ENCODE peak calls at places on chromosomes 16 and 17, in five cellular contexts. E is NCI-H1092 treated with DMSO at 0.1 percent for 48 hours, R is hippocampal formation, K is stromal cell of bone marrow, Z is NCI-H1436. G is an unnamed sample.

GRCh38 chr16:80341242-80341641 is 199.6 kb upstream of the DYNLRB2 start:
- DNase-seq in Z (no peak), K (no peak), E (no peak), R (no peak), G (no peak)

GRCh38 chr17:16434662-16435061 is 19.3 kb downstream of the TRPV2 start:
- DNase-seq in Z (no peak), K (no peak), E (no peak), R (no peak), G (no peak)

GRCh38 chr16:1214693-1215092 is 10.4 kb downstream of the TPSG1 start:
- DNase-seq in Z (no peak), E (no peak), R (no peak), K (no peak), G (no peak)

GRCh38 chr16:1057252-1057932 is 15.2 kb upstream of the SSTR5 start:
- DNase-seq in K (no peak), R (no peak), Z (no peak), E (no peak), G (peak; percentile 36)

GRCh38 chr17:66944365-66945203 is 19.9 kb upstream of the CACNG4 start:
- DNase-seq in Z (no peak), E (no peak), K (peak; percentile 1), R (no peak), G (no peak)

GRCh38 chr17:17377568-17377967 is 74.4 kb downstream of the NT5M start:
- DNase-seq in R (peak; percentile 57), Z (no peak), E (no peak), K (no peak), G (no peak)

GRCh38 chr17:78562734-78563133 is 14.5 kb downstream of the DNAH17 start:
- DNase-seq in K (no peak), E (no peak), R (no peak), Z (no peak), G (no peak)

GRCh38 chr16:78455861-78456260 is 356.4 kb downstream of the WWOX start:
- DNase-seq in E (no peak), R (no peak), Z (no peak), K (no peak), G (no peak)

GRCh38 chr17:35257080-35257701 is 14.3 kb downstream of the SLFN5 start:
- DNase-seq in K (peak; percentile 14), Z (peak; percentile 20), R (no peak), E (peak; percentile 38), G (no peak)

GRCh38 chr17:76585048-76585648 is 512 bp downstream of the ST6GALNAC2 start:
- DNase-seq in E (no peak), K (no peak), R (no peak), Z (no peak), G (no peak)

GRCh38 chr16:165218-165538 is 600 bp upstream of the HBM start:
- DNase-seq in E (no peak), K (no peak), R (no peak), Z (no peak), G (no peak)

GRCh38 chr17:29253037-29253436 is 6.4 kb downstream of the CRYBA1 start:
- DNase-seq in E (no peak), Z (no peak), R (no peak), K (no peak), G (no peak)

GRCh38 chr17:74466111-74466784 is at the start of gene CD300A:
- DNase-seq in E (no peak), Z (no peak), R (peak; percentile 18), K (no peak), G (no peak)

GRCh38 chr17:34892864-34893263 is 68.4 kb downstream of the CCT6B start:
- DNase-seq in K (no peak), Z (peak; percentile 2), E (peak; percentile 29), R (peak; percentile 5), G (no peak)

GRCh38 chr16:57316390-57317017 is 32.0 kb upstream of the PLLP start:
- DNase-seq in Z (no peak), R (no peak), E (no peak), K (peak; percentile 93), G (no peak)

GRCh38 chr17:8681175-8681949 is 50.8 kb upstream of the MYH10 start:
- DNase-seq in Z (no peak), K (no peak), E (no peak), R (no peak), G (no peak)

GRCh38 chr17:18187816-18188761 is 4.5 kb downstream of the ALKBH5 start:
- DNase-seq in Z (no peak), K (no peak), E (no peak), R (no peak), G (no peak)

GRCh38 chr17:17391575-17392370 is 85.0 kb upstream of the MED9 start:
- DNase-seq in K (no peak), Z (no peak), R (no peak), E (no peak), G (no peak)

GRCh38 chr17:77846531-77847085 is 111.9 kb upstream of the TNRC6C start:
- DNase-seq in E (no peak), K (no peak), Z (peak; percentile 29), R (no peak), G (no peak)

GRCh38 chr17:57953703-57954420 is 1.4 kb downstream of the CUEDC1 start:
- DNase-seq in R (no peak), E (no peak), Z (no peak), K (no peak), G (no peak)

GRCh38 chr16:83248735-83249469 is 558.9 kb upstream of the HSBP1 start:
- DNase-seq in K (no peak), R (no peak), Z (no peak), E (no peak), G (no peak)

GRCh38 chr16:81645303-81645702 is 133.8 kb upstream of the PLCG2 start:
- DNase-seq in E (peak; percentile 94), Z (peak; percentile 60), R (no peak), K (no peak), G (peak; percentile 62)

GRCh38 chr17:62966426-62967110 is 533 bp downstream of the TANC2 start:
- DNase-seq in Z (no peak), R (no peak), K (no peak), E (peak; percentile 78), G (peak; percentile 45)

GRCh38 chr17:10156579-10157488 is 41.6 kb downstream of the GAS7 start:
- DNase-seq in E (no peak), K (no peak), R (no peak), Z (no peak), G (peak; percentile 23)

GRCh38 chr17:32015245-32016013 is 8.2 kb downstream of the LRRC37B start:
- DNase-seq in E (peak; percentile 80), R (no peak), K (no peak), Z (peak; percentile 81), G (no peak)

G was measured in nucleus accumbens.